ENCODE peak calls at places on chromosomes 2 and 18, in nine cellular contexts. N is keratinocyte, Z is colonic mucosa, E is dorsolateral prefrontal cortex, F is psoas muscle, W is AG04450, M is cardiac fibroblast, D is tibial artery, B is ovary. H is an unnamed sample.

GRCh38 chr2:128301501-128301966 is 17.1 kb downstream of the HS6ST1 start:
- DNase-seq in W (peak; percentile 95), D (peak; percentile 80), N (no peak), M (peak; percentile 54), B (no peak), F (peak; percentile 50), E (no peak), Z (no peak), H (peak; percentile 23)

GRCh38 chr2:26875083-26875634 is 27.2 kb downstream of the DPYSL5 start:
- DNase-seq in N (no peak), D (no peak), M (no peak), B (no peak), W (no peak), E (no peak), F (no peak), Z (no peak), H (no peak)

GRCh38 chr2:30113617-30114293 is 33.1 kb upstream of the YPEL5 start:
- DNase-seq in N (no peak), Z (no peak), M (peak; percentile 88), D (no peak), F (no peak), E (no peak), W (peak; percentile 74), B (no peak), H (no peak)

GRCh38 chr2:226337941-226338605 is 461.5 kb downstream of the IRS1 start:
- DNase-seq in E (no peak), N (no peak), M (no peak), B (no peak), F (no peak), D (no peak), W (no peak), Z (no peak), H (no peak)

GRCh38 chr2:231512222-231512621 is 18.0 kb downstream of the NMUR1 start:
- DNase-seq in D (peak; percentile 43), Z (no peak), E (no peak), B (no peak), N (no peak), M (peak; percentile 58), W (no peak), F (no peak), H (peak; percentile 33)

GRCh38 chr2:170815746-170816498 is 765 bp upstream of the GAD1 start:
- DNase-seq in B (peak; percentile 62), Z (peak; percentile 69), W (no peak), E (peak; percentile 67), N (no peak), F (peak; percentile 67), M (peak; percentile 50), D (peak; percentile 77), H (peak; percentile 68)

GRCh38 chr2:21658269-21658668 is 534.5 kb downstream of the TDRD15 start:
- DNase-seq in N (no peak), M (no peak), Z (no peak), W (no peak), E (no peak), D (no peak), F (no peak), B (no peak), H (no peak)

GRCh38 chr2:109102588-109103233 is 26.3 kb upstream of the SH3RF3 start:
- DNase-seq in F (no peak), N (no peak), Z (no peak), B (no peak), W (no peak), D (no peak), M (peak; percentile 8), E (no peak), H (no peak)

GRCh38 chr18:72194072-72194471 is 350.1 kb downstream of the CBLN2 start:
- DNase-seq in W (no peak), Z (no peak), N (no peak), B (no peak), E (no peak), D (no peak), F (no peak), M (no peak), H (no peak)

GRCh38 chr18:67509711-67510110 is 6.8 kb downstream of the DSEL start:
- DNase-seq in N (no peak), D (no peak), Z (no peak), B (no peak), F (no peak), W (no peak), E (no peak), M (peak; percentile 56), H (no peak)

GRCh38 chr2:215356334-215356947 is 44.6 kb downstream of the ATIC start:
- DNase-seq in N (no peak), M (peak; percentile 75), Z (no peak), W (no peak), B (no peak), E (no peak), D (no peak), F (no peak), H (no peak)

GRCh38 chr2:3625186-3625585 is 30.3 kb downstream of the COLEC11 start:
- DNase-seq in Z (no peak), D (peak; percentile 35), W (no peak), N (no peak), F (peak; percentile 33), E (no peak), B (peak; percentile 13), M (no peak), H (no peak)

GRCh38 chr2:26475832-26476501 is 2.0 kb downstream of the OTOF start:
- DNase-seq in B (no peak), Z (no peak), M (no peak), E (no peak), D (no peak), W (no peak), N (no peak), F (peak; percentile 44), H (no peak)

GRCh38 chr2:136183095-136183494 is 65.1 kb upstream of the CXCR4 start:
- DNase-seq in N (no peak), F (no peak), W (no peak), D (no peak), B (no peak), M (no peak), E (no peak), Z (no peak), H (no peak)

GRCh38 chr2:86337235-86338099 is at the start of gene REEP1:
- DNase-seq in D (no peak), Z (no peak), M (no peak), B (no peak), W (no peak), E (peak; percentile 59), N (no peak), F (peak; percentile 72), H (no peak)

GRCh38 chr18:499351-500229 is 911 bp downstream of the COLEC12 start:
- DNase-seq in E (no peak), Z (no peak), F (no peak), D (no peak), M (peak; percentile 50), W (no peak), B (no peak), N (no peak), H (no peak)

GRCh38 chr18:26536032-26536431 is 12.3 kb downstream of the KCTD1 start:
- DNase-seq in E (no peak), F (no peak), D (no peak), B (no peak), N (no peak), Z (no peak), W (no peak), M (peak; percentile 44), H (no peak)

GRCh38 chr2:118970396-118971135 is 28.6 kb downstream of the MARCO start:
- DNase-seq in N (no peak), W (no peak), B (no peak), M (no peak), F (no peak), E (no peak), Z (no peak), D (no peak), H (no peak)

GRCh38 chr2:205662389-205662965 is 19.8 kb upstream of the NRP2 start:
- DNase-seq in M (no peak), B (no peak), F (no peak), N (no peak), W (no peak), E (no peak), Z (no peak), D (no peak), H (no peak)
- TF ChIP-seq CTCF in M (no peak), B (no peak), F (no peak), N (no peak), W (no peak), E (no peak), Z (no peak), D (no peak), H (no peak)

DNA sequence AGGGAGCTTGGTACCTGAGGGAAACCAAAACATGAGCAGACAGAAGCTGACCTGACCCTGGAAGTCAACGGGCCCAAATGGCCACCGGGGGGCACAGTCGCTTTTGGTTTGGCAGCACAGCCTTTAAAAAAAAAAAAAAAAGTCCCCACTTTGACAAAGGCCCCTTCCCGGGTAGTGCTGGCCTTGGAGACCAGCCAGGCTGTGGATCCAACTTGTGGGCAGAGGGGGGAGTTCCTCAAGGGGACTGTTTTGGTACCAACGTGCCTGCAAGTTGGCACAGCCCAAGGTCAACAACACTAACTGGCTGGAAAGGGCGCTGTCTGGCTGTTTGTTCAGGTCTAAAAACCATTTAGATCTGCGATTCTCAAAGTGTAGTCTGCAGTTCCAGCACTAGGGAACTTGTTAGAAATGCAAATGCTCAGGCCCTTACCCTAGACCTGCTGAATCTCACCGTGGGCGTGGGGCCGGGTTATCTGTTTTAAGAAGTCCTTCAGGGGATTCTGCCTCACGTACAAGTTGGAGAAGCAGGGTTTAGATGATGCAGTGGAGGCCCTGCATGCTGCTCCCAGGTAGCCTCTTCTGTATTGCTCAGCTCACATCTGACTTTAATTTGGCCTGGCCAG is 83.0 kb downstream of the LPIN1 start:
- DNase-seq in W (no peak), N (no peak), F (peak; percentile 79), D (peak; percentile 80), Z (peak; percentile 50), B (peak; percentile 54), M (peak; percentile 74), E (no peak), H (peak; percentile 63)
- TF ChIP-seq CTCF in W (peak; percentile 55), N (peak; percentile 61), F (peak; percentile 36), D (peak; percentile 32), Z (peak; percentile 31), B (peak; percentile 12), M (peak; percentile 64), E (peak; percentile 55), H (peak; percentile 50)

DNA sequence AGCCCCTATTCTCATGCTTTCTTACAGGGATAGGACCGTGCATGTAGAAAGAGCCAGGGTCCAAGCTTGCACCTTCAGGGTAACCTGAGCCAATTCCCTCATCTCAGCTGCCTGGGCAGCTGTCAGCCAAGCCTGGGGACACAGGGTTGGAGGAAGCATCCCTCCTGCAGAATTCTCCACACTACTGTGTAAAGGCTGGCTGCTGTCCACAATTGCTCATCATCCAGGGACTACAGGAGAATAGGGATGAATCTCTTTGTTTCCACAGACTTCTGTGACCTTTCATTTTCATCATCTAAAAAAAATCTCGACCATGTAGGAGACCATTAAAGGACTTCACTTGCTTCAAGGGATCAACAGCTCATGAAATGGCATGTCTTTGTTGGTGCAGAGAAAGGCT is 74.5 kb upstream of the COPS8 start:
- DNase-seq in Z (no peak), E (no peak), N (no peak), W (no peak), F (no peak), D (no peak), B (no peak), M (no peak), H (no peak)
- TF ChIP-seq CTCF in Z (no peak), E (no peak), N (no peak), W (no peak), F (no peak), D (no peak), B (no peak), M (no peak), H (no peak)

DNA sequence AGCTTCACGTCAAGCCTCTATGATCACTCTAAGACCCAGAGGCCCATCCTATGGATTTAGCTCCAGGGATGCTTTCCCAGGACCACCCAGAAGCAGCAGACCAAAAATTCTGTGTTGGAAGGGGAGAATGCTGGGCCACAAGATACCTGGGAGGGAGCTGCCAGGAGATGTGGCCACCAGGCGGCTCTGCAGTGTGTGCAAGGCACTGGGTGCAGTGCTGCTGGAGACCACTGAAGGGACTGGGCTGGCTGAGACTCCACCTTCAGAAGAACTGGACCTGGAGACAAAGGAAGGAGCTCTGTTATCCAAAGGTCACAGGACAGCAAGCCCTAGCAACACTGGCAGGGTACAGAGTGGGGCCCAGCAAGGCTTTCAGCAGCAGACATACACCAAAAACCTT is 34.0 kb downstream of the KANSL3 start:
- DNase-seq in F (no peak), E (no peak), Z (no peak), W (no peak), B (no peak), M (no peak), N (no peak), D (no peak), H (no peak)
- TF ChIP-seq CTCF in F (no peak), E (no peak), Z (no peak), W (peak; percentile 36), B (no peak), M (peak; percentile 12), N (peak; percentile 15), D (no peak), H (no peak)